ENCODE peak calls at places on chromosome 12, in eight cellular contexts. One of them, this sample, is unnamed.

GRCh38 chr12:114403044-114403689 is 2.8 kb downstream of the TBX5 start:
- DNase-seq in RKO: no peak
- DNase-seq in endodermal cell: peak; percentile 97
- DNase-seq in EL: peak; percentile 79
- DNase-seq in stomach: no peak
- DNase-seq in activated CD8-positive, alpha-beta memory T cell treated with anti-CD3 and anti-CD28 coated beads for 1 hour: no peak
- DNase-seq in CD8-positive, alpha-beta memory T cell: no peak
- DNase-seq in foreskin keratinocyte: no peak
- DNase-seq in this sample: no peak

GRCh38 chr12:120032242-120032641 is 43.2 kb downstream of the BICDL1 start:
- DNase-seq in CD8-positive, alpha-beta memory T cell: no peak
- DNase-seq in stomach: no peak
- DNase-seq in activated CD8-positive, alpha-beta memory T cell treated with anti-CD3 and anti-CD28 coated beads for 1 hour: no peak
- DNase-seq in EL: no peak
- DNase-seq in foreskin keratinocyte: no peak
- DNase-seq in RKO: no peak
- DNase-seq in endodermal cell: no peak
- DNase-seq in this sample: no peak

GRCh38 chr12:58942345-58942744 is 22.0 kb upstream of the LRIG3 start:
- DNase-seq in CD8-positive, alpha-beta memory T cell: no peak
- DNase-seq in activated CD8-positive, alpha-beta memory T cell treated with anti-CD3 and anti-CD28 coated beads for 1 hour: no peak
- DNase-seq in endodermal cell: no peak
- DNase-seq in EL: no peak
- DNase-seq in foreskin keratinocyte: no peak
- DNase-seq in RKO: no peak
- DNase-seq in stomach: no peak
- DNase-seq in this sample: no peak

GRCh38 chr12:96773031-96773430 is 134.0 kb upstream of the NEDD1 start:
- DNase-seq in stomach: no peak
- DNase-seq in CD8-positive, alpha-beta memory T cell: no peak
- DNase-seq in foreskin keratinocyte: no peak
- DNase-seq in EL: no peak
- DNase-seq in RKO: no peak
- DNase-seq in activated CD8-positive, alpha-beta memory T cell treated with anti-CD3 and anti-CD28 coated beads for 1 hour: no peak
- DNase-seq in endodermal cell: no peak
- DNase-seq in this sample: no peak

GRCh38 chr12:103928736-103929050 is 1.5 kb upstream of the HSP90B1 start:
- DNase-seq in CD8-positive, alpha-beta memory T cell: no peak
- DNase-seq in RKO: peak; percentile 42
- DNase-seq in EL: no peak
- DNase-seq in endodermal cell: no peak
- DNase-seq in activated CD8-positive, alpha-beta memory T cell treated with anti-CD3 and anti-CD28 coated beads for 1 hour: no peak
- DNase-seq in foreskin keratinocyte: peak; percentile 6
- DNase-seq in stomach: peak; percentile 33
- DNase-seq in this sample: no peak

GRCh38 chr12:29216797-29217583 is 67.9 kb downstream of the FAR2 start:
- DNase-seq in RKO: no peak
- DNase-seq in endodermal cell: no peak
- DNase-seq in CD8-positive, alpha-beta memory T cell: no peak
- DNase-seq in stomach: no peak
- DNase-seq in foreskin keratinocyte: no peak
- DNase-seq in activated CD8-positive, alpha-beta memory T cell treated with anti-CD3 and anti-CD28 coated beads for 1 hour: no peak
- DNase-seq in EL: no peak
- DNase-seq in this sample: no peak

GRCh38 chr12:42308390-42308789 is 17.5 kb downstream of the ZCRB1 start:
- DNase-seq in stomach: no peak
- DNase-seq in activated CD8-positive, alpha-beta memory T cell treated with anti-CD3 and anti-CD28 coated beads for 1 hour: no peak
- DNase-seq in endodermal cell: no peak
- DNase-seq in CD8-positive, alpha-beta memory T cell: no peak
- DNase-seq in EL: no peak
- DNase-seq in RKO: no peak
- DNase-seq in foreskin keratinocyte: no peak
- DNase-seq in this sample: no peak

GRCh38 chr12:66600805-66601392 is 78.0 kb downstream of the GRIP1 start:
- DNase-seq in endodermal cell: no peak
- DNase-seq in RKO: no peak
- DNase-seq in stomach: no peak
- DNase-seq in EL: no peak
- DNase-seq in activated CD8-positive, alpha-beta memory T cell treated with anti-CD3 and anti-CD28 coated beads for 1 hour: no peak
- DNase-seq in foreskin keratinocyte: no peak
- DNase-seq in CD8-positive, alpha-beta memory T cell: no peak
- DNase-seq in this sample: no peak

GRCh38 chr12:41739066-41739465 is 405.6 kb downstream of the GXYLT1 start:
- DNase-seq in EL: no peak
- DNase-seq in foreskin keratinocyte: peak; percentile 60
- DNase-seq in endodermal cell: no peak
- DNase-seq in stomach: no peak
- DNase-seq in CD8-positive, alpha-beta memory T cell: no peak
- DNase-seq in activated CD8-positive, alpha-beta memory T cell treated with anti-CD3 and anti-CD28 coated beads for 1 hour: no peak
- DNase-seq in RKO: no peak
- DNase-seq in this sample: peak; percentile 3

GRCh38 chr12:34402228-34402898 is 380.1 kb downstream of the ALG10 start:
- DNase-seq in EL: no peak
- DNase-seq in RKO: no peak
- DNase-seq in activated CD8-positive, alpha-beta memory T cell treated with anti-CD3 and anti-CD28 coated beads for 1 hour: no peak
- DNase-seq in CD8-positive, alpha-beta memory T cell: no peak
- DNase-seq in foreskin keratinocyte: no peak
- DNase-seq in endodermal cell: peak; percentile 22
- DNase-seq in stomach: peak; percentile 17
- DNase-seq in this sample: no peak

GRCh38 chr12:10354502-10354901 is 35.3 kb downstream of the KLRK1 start:
- DNase-seq in RKO: no peak
- DNase-seq in foreskin keratinocyte: no peak
- DNase-seq in stomach: no peak
- DNase-seq in endodermal cell: peak; percentile 66
- DNase-seq in CD8-positive, alpha-beta memory T cell: no peak
- DNase-seq in activated CD8-positive, alpha-beta memory T cell treated with anti-CD3 and anti-CD28 coated beads for 1 hour: no peak
- DNase-seq in EL: peak; percentile 74
- DNase-seq in this sample: no peak

GRCh38 chr12:4789776-4790175 is 69.6 kb downstream of the GALNT8 start:
- DNase-seq in RKO: no peak
- DNase-seq in foreskin keratinocyte: no peak
- DNase-seq in CD8-positive, alpha-beta memory T cell: no peak
- DNase-seq in stomach: no peak
- DNase-seq in EL: no peak
- DNase-seq in activated CD8-positive, alpha-beta memory T cell treated with anti-CD3 and anti-CD28 coated beads for 1 hour: no peak
- DNase-seq in endodermal cell: peak; percentile 24
- DNase-seq in this sample: no peak

GRCh38 chr12:28629691-28630090 is 439.4 kb downstream of the CCDC91 start:
- DNase-seq in endodermal cell: peak; percentile 51
- DNase-seq in foreskin keratinocyte: no peak
- DNase-seq in RKO: no peak
- DNase-seq in EL: no peak
- DNase-seq in stomach: no peak
- DNase-seq in CD8-positive, alpha-beta memory T cell: no peak
- DNase-seq in activated CD8-positive, alpha-beta memory T cell treated with anti-CD3 and anti-CD28 coated beads for 1 hour: no peak
- DNase-seq in this sample: no peak

GRCh38 chr12:65779091-65779642 is 45.1 kb upstream of the HMGA2 start:
- DNase-seq in EL: peak; percentile 72
- DNase-seq in endodermal cell: no peak
- DNase-seq in foreskin keratinocyte: peak; percentile 80
- DNase-seq in activated CD8-positive, alpha-beta memory T cell treated with anti-CD3 and anti-CD28 coated beads for 1 hour: no peak
- DNase-seq in stomach: no peak
- DNase-seq in RKO: peak; percentile 36
- DNase-seq in CD8-positive, alpha-beta memory T cell: no peak
- DNase-seq in this sample: peak; percentile 41

GRCh38 chr12:49674318-49674985 is 32.8 kb downstream of the FMNL3 start:
- DNase-seq in EL: peak; percentile 12
- DNase-seq in endodermal cell: no peak
- DNase-seq in activated CD8-positive, alpha-beta memory T cell treated with anti-CD3 and anti-CD28 coated beads for 1 hour: no peak
- DNase-seq in RKO: no peak
- DNase-seq in CD8-positive, alpha-beta memory T cell: no peak
- DNase-seq in stomach: no peak
- DNase-seq in foreskin keratinocyte: no peak
- DNase-seq in this sample: no peak

GRCh38 chr12:79834712-79835376 is 100.1 kb downstream of the PPP1R12A start:
- DNase-seq in endodermal cell: no peak
- DNase-seq in EL: no peak
- DNase-seq in RKO: no peak
- DNase-seq in foreskin keratinocyte: no peak
- DNase-seq in CD8-positive, alpha-beta memory T cell: no peak
- DNase-seq in activated CD8-positive, alpha-beta memory T cell treated with anti-CD3 and anti-CD28 coated beads for 1 hour: no peak
- DNase-seq in stomach: no peak
- DNase-seq in this sample: no peak

GRCh38 chr12:124812356-124812755 is 51.3 kb downstream of the SCARB1 start:
- DNase-seq in activated CD8-positive, alpha-beta memory T cell treated with anti-CD3 and anti-CD28 coated beads for 1 hour: no peak
- DNase-seq in stomach: no peak
- DNase-seq in foreskin keratinocyte: no peak
- DNase-seq in endodermal cell: no peak
- DNase-seq in EL: no peak
- DNase-seq in RKO: no peak
- DNase-seq in CD8-positive, alpha-beta memory T cell: no peak
- DNase-seq in this sample: no peak

GRCh38 chr12:6069452-6070093 is 54.9 kb downstream of the VWF start:
- DNase-seq in stomach: no peak
- DNase-seq in activated CD8-positive, alpha-beta memory T cell treated with anti-CD3 and anti-CD28 coated beads for 1 hour: no peak
- DNase-seq in CD8-positive, alpha-beta memory T cell: no peak
- DNase-seq in RKO: peak; percentile 22
- DNase-seq in endodermal cell: no peak
- DNase-seq in foreskin keratinocyte: no peak
- DNase-seq in EL: peak; percentile 92
- DNase-seq in this sample: peak; percentile 73

GRCh38 chr12:47207829-47208248 is 128.1 kb upstream of the AMIGO2 start:
- DNase-seq in stomach: no peak
- DNase-seq in activated CD8-positive, alpha-beta memory T cell treated with anti-CD3 and anti-CD28 coated beads for 1 hour: no peak
- DNase-seq in endodermal cell: no peak
- DNase-seq in RKO: no peak
- DNase-seq in foreskin keratinocyte: no peak
- DNase-seq in CD8-positive, alpha-beta memory T cell: peak; percentile 54
- DNase-seq in EL: no peak
- DNase-seq in this sample: no peak

GRCh38 chr12:3532931-3533702 is 42.1 kb downstream of the PRMT8 start:
- DNase-seq in EL: no peak
- DNase-seq in RKO: no peak
- DNase-seq in endodermal cell: peak; percentile 36
- DNase-seq in activated CD8-positive, alpha-beta memory T cell treated with anti-CD3 and anti-CD28 coated beads for 1 hour: no peak
- DNase-seq in stomach: no peak
- DNase-seq in CD8-positive, alpha-beta memory T cell: no peak
- DNase-seq in foreskin keratinocyte: no peak
- DNase-seq in this sample: no peak

GRCh38 chr12:55737581-55738112 is 5.3 kb upstream of the GDF11 start:
- DNase-seq in EL: no peak
- DNase-seq in CD8-positive, alpha-beta memory T cell: no peak
- DNase-seq in foreskin keratinocyte: no peak
- DNase-seq in RKO: no peak
- DNase-seq in stomach: no peak
- DNase-seq in endodermal cell: no peak
- DNase-seq in activated CD8-positive, alpha-beta memory T cell treated with anti-CD3 and anti-CD28 coated beads for 1 hour: no peak
- DNase-seq in this sample: no peak

This sample was measured in RWPE1.